ENCODE peak calls at places on chromosome 10, in five cellular contexts. X, D, B, P and H are unnamed samples.
A peak's percentile ranks its signal among the peaks of the same experiment; 100 is the strongest.

GRCh38 chr10:49109669-49110335 is 5.5 kb downstream of the VSTM4 start:
- DNase-seq in X (peak; percentile 84), D (no peak), B (no peak), P (peak; percentile 59), H (no peak)

GRCh38 chr10:51786016-51786683 is 86.8 kb upstream of the CSTF2T start:
- DNase-seq in X (no peak), D (no peak), B (no peak), P (no peak), H (no peak)

GRCh38 chr10:12221323-12222298 is 25.6 kb downstream of the CDC123 start:
- DNase-seq in X (no peak), D (no peak), B (no peak), P (no peak), H (no peak)

GRCh38 chr10:70557086-70557845 is 45.3 kb downstream of the PRF1 start:
- DNase-seq in X (no peak), D (no peak), B (no peak), P (no peak), H (no peak)

GRCh38 chr10:75610187-75610586 is 178.8 kb downstream of the LRMDA start:
- DNase-seq in X (no peak), D (no peak), B (no peak), P (no peak), H (no peak)

GRCh38 chr10:72263613-72264241 is 10.0 kb upstream of the DDIT4 start:
- DNase-seq in X (no peak), D (no peak), B (peak; percentile 24), P (peak; percentile 73), H (no peak)

GRCh38 chr10:21634599-21635365 is 100.8 kb downstream of the MLLT10 start:
- DNase-seq in X (no peak), D (no peak), B (no peak), P (no peak), H (no peak)

GRCh38 chr10:31770307-31770902 is 158.2 kb downstream of the ARHGAP12 start:
- DNase-seq in X (no peak), D (no peak), B (no peak), P (peak; percentile 60), H (no peak)

GRCh38 chr10:123624086-123624485 is 42.1 kb upstream of the GPR26 start:
- DNase-seq in X (no peak), D (no peak), B (no peak), P (no peak), H (no peak)

GRCh38 chr10:34726862-34727261 is 88.2 kb downstream of the PARD3 start:
- DNase-seq in X (no peak), D (no peak), B (no peak), P (no peak), H (no peak)

GRCh38 chr10:4267084-4267774 is 482.2 kb upstream of the KLF6 start:
- DNase-seq in X (no peak), D (no peak), B (no peak), P (no peak), H (no peak)

GRCh38 chr10:32980242-32980557 is 22.2 kb upstream of the ITGB1 start:
- DNase-seq in X (no peak), D (no peak), B (no peak), P (no peak), H (no peak)

GRCh38 chr10:104796817-104797216 is 155.7 kb downstream of the SORCS3 start:
- DNase-seq in X (no peak), D (no peak), B (no peak), P (no peak), H (no peak)

GRCh38 chr10:105993609-105994008 is 1170.9 kb downstream of the SORCS1 start:
- DNase-seq in X (no peak), D (no peak), B (no peak), P (no peak), H (no peak)

GRCh38 chr10:63657812-63658211 is 136.6 kb downstream of the REEP3 start:
- DNase-seq in X (no peak), D (no peak), B (no peak), P (no peak), H (no peak)

GRCh38 chr10:90787376-90787775 is 70.5 kb downstream of the HTR7 start:
- DNase-seq in X (no peak), D (no peak), B (no peak), P (no peak), H (no peak)

GRCh38 chr10:102894491-102895213 is 23.4 kb upstream of the CNNM2 start:
- DNase-seq in X (no peak), D (no peak), B (no peak), P (no peak), H (no peak)
- H3K9me3 ChIP-seq in X (no peaks in the 10 kb centered on the region), D (no peaks in the 10 kb centered on the region), B (no peaks in the 10 kb centered on the region), P (no peaks in the 10 kb centered on the region), H (no peaks in the 10 kb centered on the region)

GRCh38 chr10:113099431-113100298 is 149.6 kb downstream of the TCF7L2 start:
- DNase-seq in X (no peak), D (no peak), B (no peak), P (peak; percentile 52), H (no peak)

GRCh38 chr10:113097046-113097415 is 147.0 kb downstream of the TCF7L2 start:
- DNase-seq in X (no peak), D (no peak), B (no peak), P (no peak), H (no peak)

GRCh38 chr10:113103131-113103830 is 153.2 kb downstream of the TCF7L2 start:
- DNase-seq in X (no peak), D (no peak), B (no peak), P (no peak), H (no peak)

GRCh38 chr10:113104071-113104470 is 154.0 kb downstream of the TCF7L2 start:
- DNase-seq in X (no peak), D (no peak), B (no peak), P (no peak), H (no peak)

DNA sequence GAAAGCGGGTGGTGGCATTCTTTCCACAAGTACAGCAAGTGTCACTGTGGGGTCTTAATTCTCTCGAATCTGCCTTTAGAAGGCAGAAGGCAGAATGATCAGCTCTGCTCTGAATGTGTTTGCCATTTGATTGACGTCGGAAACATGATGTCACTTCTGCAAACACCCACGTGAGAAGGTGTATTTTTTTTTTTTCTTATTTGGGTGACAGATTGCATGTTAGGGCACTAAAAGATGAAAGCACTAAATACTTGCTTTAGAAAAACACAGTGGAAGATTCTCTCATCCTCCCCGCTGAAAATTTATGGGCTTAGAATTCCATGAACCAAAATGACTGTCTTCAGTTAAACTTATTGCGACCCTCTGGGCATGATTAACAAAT is 150.2 kb downstream of the TCF7L2 start:
- DNase-seq in X (no peak), D (no peak), B (no peak), P (no peak), H (no peak)
- H3K4me1 ChIP-seq in X (peaks cover 41% of the 10 kb centered on the region), D (peaks cover 52% of the 10 kb centered on the region), B (peaks cover 55% of the 10 kb centered on the region), P (peaks cover 51% of the 10 kb centered on the region), H (peaks cover 3% of the 10 kb centered on the region)

GRCh38 chr10:10542368-10542961 is 475.2 kb upstream of the CELF2 start:
- DNase-seq in X (no peak), D (no peak), B (no peak), P (no peak), H (no peak)
- H3K9me3 ChIP-seq in X (no peaks in the 10 kb centered on the region), D (no peaks in the 10 kb centered on the region), B (no peaks in the 10 kb centered on the region), P (no peaks in the 10 kb centered on the region), H (no peaks in the 10 kb centered on the region)

DNA sequence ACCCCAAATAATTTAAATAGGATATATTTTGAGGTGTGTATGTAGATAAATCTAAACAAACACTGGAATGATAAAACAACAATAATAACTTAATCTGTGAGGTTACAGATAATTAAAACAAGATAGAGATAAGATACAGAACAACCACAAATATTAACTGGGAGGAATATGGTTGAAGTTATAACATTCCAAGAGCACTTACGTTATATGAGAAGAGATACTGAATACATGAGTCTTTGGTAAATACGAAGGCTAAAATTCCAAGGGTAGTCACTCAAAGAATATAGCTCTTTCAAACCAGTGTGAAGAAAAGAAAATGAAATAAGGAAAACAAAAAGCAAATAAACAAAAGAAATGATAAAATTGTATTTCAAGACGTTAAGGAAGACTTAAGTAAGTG is 76.0 kb upstream of the MYO3A start:
- DNase-seq in X (no peak), D (no peak), B (no peak), P (no peak), H (no peak)
- H3K4me1 ChIP-seq in X (no peaks in the 10 kb centered on the region), D (no peaks in the 10 kb centered on the region), B (no peaks in the 10 kb centered on the region), P (no peaks in the 10 kb centered on the region), H (no peaks in the 10 kb centered on the region)

GRCh38 chr10:131243076-131243475 is 68.4 kb downstream of the TCERG1L start:
- DNase-seq in X (no peak), D (no peak), B (peak; percentile 22), P (no peak), H (no peak)
- H3K9me3 ChIP-seq in X (no peaks in the 10 kb centered on the region), D (no peaks in the 10 kb centered on the region), B (no peaks in the 10 kb centered on the region), P (no peaks in the 10 kb centered on the region), H (peaks cover 34% of the 10 kb centered on the region)

GRCh38 chr10:62057359-62057758 is 155.9 kb downstream of the ARID5B start:
- DNase-seq in X (no peak), D (no peak), B (no peak), P (no peak), H (no peak)

GRCh38 chr10:62058476-62058875 is 157.0 kb downstream of the ARID5B start:
- DNase-seq in X (no peak), D (no peak), B (no peak), P (no peak), H (no peak)

GRCh38 chr10:62059424-62059913 is 158.0 kb downstream of the ARID5B start:
- DNase-seq in X (no peak), D (no peak), B (no peak), P (no peak), H (no peak)

GRCh38 chr10:62057872-62058271 is 156.4 kb downstream of the ARID5B start:
- DNase-seq in X (no peak), D (no peak), B (no peak), P (no peak), H (no peak)

DNA sequence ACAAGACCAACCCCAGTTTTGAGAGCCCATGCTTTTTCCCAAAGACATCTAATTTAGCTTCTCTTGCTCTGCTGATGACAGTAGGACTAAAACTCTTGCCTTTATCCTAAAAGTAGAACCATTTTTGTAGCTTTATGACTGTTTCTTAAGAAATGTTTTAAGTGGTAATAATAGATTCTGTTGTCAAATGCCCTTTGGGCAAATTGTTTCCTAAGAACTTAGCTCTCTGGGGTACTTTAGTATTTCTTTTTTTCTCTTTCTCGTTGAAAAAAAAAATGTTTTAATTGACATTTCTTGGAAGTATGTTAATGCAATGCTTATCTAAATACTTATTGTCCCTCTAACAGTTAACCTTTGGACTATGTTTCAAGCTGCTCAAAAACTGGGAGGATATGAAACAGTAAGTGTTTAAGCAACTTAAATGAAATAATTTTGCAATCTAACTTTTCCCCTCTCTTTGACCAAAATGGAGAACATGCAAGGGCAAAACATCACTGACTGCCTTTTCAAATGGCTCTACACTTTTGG is 157.5 kb downstream of the ARID5B start:
- DNase-seq in X (no peak), D (no peak), B (no peak), P (no peak), H (no peak)
- H3K4me1 ChIP-seq in X (peaks cover 99% of the 10 kb centered on the region), D (peaks cover 11% of the 10 kb centered on the region), B (peaks cover 68% of the 10 kb centered on the region), P (peaks cover 65% of the 10 kb centered on the region), H (no peaks in the 10 kb centered on the region)

DNA sequence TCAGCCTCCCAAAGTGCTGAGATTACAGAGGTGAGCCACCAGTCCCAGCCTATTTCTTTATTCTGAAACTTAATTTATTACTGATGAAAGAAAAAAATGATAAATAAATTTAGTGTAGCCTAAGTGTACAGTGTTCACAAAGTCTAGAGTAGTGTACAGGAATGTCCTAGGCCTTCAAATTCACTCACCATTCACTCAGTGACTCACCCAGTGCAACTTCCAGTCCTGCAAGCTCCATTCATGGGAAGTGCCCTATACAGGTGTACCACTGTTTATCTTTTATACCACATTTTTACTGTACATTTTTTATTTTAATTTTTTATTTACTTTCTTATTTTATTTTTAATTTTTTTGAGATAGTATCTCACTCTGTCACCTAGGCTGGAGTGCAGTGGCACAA is 12.2 kb downstream of the MRLN start:
- DNase-seq in X (no peak), D (no peak), B (no peak), P (no peak), H (no peak)
- H3K9me3 ChIP-seq in X (no peaks in the 10 kb centered on the region), D (no peaks in the 10 kb centered on the region), B (no peaks in the 10 kb centered on the region), P (no peaks in the 10 kb centered on the region), H (no peaks in the 10 kb centered on the region)